ENCODE peak calls at places on chromosomes 16 and 17, in eight cellular contexts. K is A549; S is pancreas; L is fibroblast of lung; X is CD8-positive, alpha-beta memory T cell; W is heart left ventricle; Z is HepG2; D is colonic mucosa. M is an unnamed sample. For H3K4me1, the result is how much of the 10 kb centered on the place peaks cover.

GRCh38 chr17:77449908-77450741 is 309.4 kb downstream of the SEC14L1 start:
- DNase-seq in D (peak), L (peak), Z (peak), X (no peak), K (no peak), W (peak), S (peak), M (peak)

GRCh38 chr17:6492892-6493674 is 48.8 kb downstream of the PIMREG start:
- DNase-seq in Z (peak), W (no peak), X (no peak), K (peak), D (no peak), L (no peak), S (no peak), M (no peak)

GRCh38 chr17:40017422-40018080 is 2.3 kb downstream of the CSF3 start:
- DNase-seq in X (no peak), D (no peak), S (no peak), L (no peak), K (no peak), W (no peak), Z (no peak), M (no peak)

GRCh38 chr17:79930077-79930785 is 91.0 kb upstream of the CBX4 start:
- DNase-seq in D (no peak), Z (no peak), S (no peak), W (no peak), X (no peak), L (no peak), K (no peak), M (no peak)

GRCh38 chr16:75293746-75294145 is 42.3 kb upstream of the BCAR1 start:
- DNase-seq in S (no peak), L (no peak), X (no peak), W (no peak), K (no peak), D (no peak), Z (no peak), M (no peak)

GRCh38 chr17:48754500-48755261 is 26.1 kb upstream of the HOXB13 start:
- DNase-seq in L (no peak), K (no peak), W (no peak), S (no peak), X (no peak), D (no peak), Z (no peak), M (no peak)

GRCh38 chr17:48546924-48547838 is 2.3 kb upstream of the HOXB2 start:
- DNase-seq in K (no peak), L (peak), W (no peak), S (no peak), D (peak), X (no peak), Z (no peak), M (no peak)

GRCh38 chr16:56262148-56262878 is 71.0 kb downstream of the GNAO1 start:
- DNase-seq in D (no peak), K (no peak), W (no peak), S (no peak), L (no peak), Z (no peak), X (peak), M (peak)

GRCh38 chr17:55654015-55654414 is 68.6 kb downstream of the TMEM100 start:
- DNase-seq in K (no peak), S (no peak), L (no peak), Z (no peak), D (no peak), X (no peak), W (no peak), M (no peak)

GRCh38 chr16:27310576-27311448 is 3.0 kb upstream of the IL4R start:
- DNase-seq in Z (no peak), W (no peak), X (no peak), D (no peak), S (no peak), K (no peak), L (no peak), M (no peak)

GRCh38 chr17:27631409-27631755 is 394 bp downstream of the LGALS9 start:
- DNase-seq in W (no peak), D (no peak), Z (no peak), L (no peak), K (no peak), X (no peak), S (no peak), M (no peak)

GRCh38 chr16:20042848-20043247 is 30.8 kb downstream of the GPR139 start:
- DNase-seq in Z (no peak), K (peak), W (no peak), D (no peak), S (no peak), L (no peak), X (no peak), M (no peak)

GRCh38 chr17:64003526-64004121 is 5.5 kb downstream of the PRR29 start:
- DNase-seq in D (peak), X (no peak), L (no peak), S (no peak), Z (no peak), W (no peak), K (no peak), M (no peak)
- H3K27ac ChIP-seq in D (no peak), X (no peak), L (no peak), S (no peak), Z (no peak), W (peak), K (no peak), M (no peak)

GRCh38 chr17:78724544-78724943 is 57.5 kb downstream of the CYTH1 start:
- DNase-seq in K (no peak), D (no peak), S (no peak), W (peak), Z (no peak), L (no peak), X (no peak), M (no peak)

GRCh38 chr17:78723957-78724356 is 58.1 kb downstream of the CYTH1 start:
- DNase-seq in Z (no peak), W (no peak), S (no peak), X (no peak), L (no peak), K (no peak), D (no peak), M (no peak)

GRCh38 chr17:78724999-78725398 is 57.1 kb downstream of the CYTH1 start:
- DNase-seq in D (no peak), W (no peak), X (no peak), L (no peak), S (no peak), Z (no peak), K (no peak), M (no peak)

GRCh38 chr17:78722101-78722761 is 59.8 kb downstream of the CYTH1 start:
- DNase-seq in W (no peak), X (no peak), Z (no peak), L (no peak), K (no peak), S (no peak), D (no peak), M (no peak)

GRCh38 chr17:78723001-78723796 is 58.9 kb downstream of the CYTH1 start:
- DNase-seq in W (peak), X (no peak), L (peak), S (no peak), K (no peak), D (no peak), Z (no peak), M (no peak)
- H3K4me1 ChIP-seq in W (under half), X (half or more), L (under half), S (under half), K (under half), D (under half), Z (half or more), M (under half)

GRCh38 chr16:9348912-9349311 is 257.5 kb downstream of the HAPSTR1 start:
- DNase-seq in S (no peak), K (no peak), D (no peak), Z (no peak), L (no peak), X (no peak), W (no peak), M (no peak)

GRCh38 chr16:9345046-9345445 is 253.6 kb downstream of the HAPSTR1 start:
- DNase-seq in W (no peak), X (no peak), D (no peak), L (no peak), K (no peak), Z (no peak), S (no peak), M (no peak)

GRCh38 chr16:9340402-9341095 is 249.1 kb downstream of the HAPSTR1 start:
- DNase-seq in S (no peak), L (no peak), Z (no peak), X (no peak), K (no peak), D (no peak), W (no peak), M (no peak)

GRCh38 chr16:9345889-9346288 is 254.4 kb downstream of the HAPSTR1 start:
- DNase-seq in D (no peak), X (no peak), S (no peak), W (no peak), Z (no peak), L (no peak), K (no peak), M (no peak)

DNA sequence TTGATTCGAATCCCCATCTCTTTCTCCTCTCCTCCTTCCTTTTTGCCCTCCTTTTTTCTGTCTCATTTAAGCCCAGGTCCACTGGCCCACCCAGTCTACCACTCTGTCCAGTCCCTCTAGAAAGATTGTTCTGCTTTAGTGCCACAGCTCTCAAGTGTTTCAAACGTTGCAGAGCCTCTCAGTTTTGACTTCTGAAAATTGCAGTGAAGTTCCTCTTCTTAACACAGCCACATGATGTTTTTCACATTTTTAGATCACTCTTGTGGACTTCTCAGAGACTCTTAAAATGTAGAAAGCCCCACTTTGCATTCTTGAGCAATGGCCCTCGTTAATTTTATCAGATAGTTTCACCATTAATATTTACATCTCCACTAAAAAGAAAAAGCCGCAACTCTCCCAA is 253.1 kb downstream of the HAPSTR1 start:
- DNase-seq in X (no peak), D (no peak), K (no peak), L (no peak), W (no peak), S (no peak), Z (no peak), M (no peak)
- H3K27ac ChIP-seq in X (no peak), D (no peak), K (no peak), L (no peak), W (no peak), S (no peak), Z (no peak), M (no peak)

GRCh38 chr17:21686165-21687015 is 5.9 kb upstream of the KCNJ18 start:
- DNase-seq in Z (no peak), D (no peak), X (no peak), L (no peak), K (no peak), S (peak), W (no peak), M (no peak)

GRCh38 chr17:21689604-21690003 is 2.7 kb upstream of the KCNJ18 start:
- DNase-seq in D (no peak), W (no peak), S (no peak), L (peak), K (peak), Z (no peak), X (no peak), M (no peak)

GRCh38 chr17:21688293-21688949 is 3.9 kb upstream of the KCNJ18 start:
- DNase-seq in X (no peak), Z (no peak), L (no peak), W (no peak), K (no peak), D (no peak), S (peak), M (no peak)

DNA sequence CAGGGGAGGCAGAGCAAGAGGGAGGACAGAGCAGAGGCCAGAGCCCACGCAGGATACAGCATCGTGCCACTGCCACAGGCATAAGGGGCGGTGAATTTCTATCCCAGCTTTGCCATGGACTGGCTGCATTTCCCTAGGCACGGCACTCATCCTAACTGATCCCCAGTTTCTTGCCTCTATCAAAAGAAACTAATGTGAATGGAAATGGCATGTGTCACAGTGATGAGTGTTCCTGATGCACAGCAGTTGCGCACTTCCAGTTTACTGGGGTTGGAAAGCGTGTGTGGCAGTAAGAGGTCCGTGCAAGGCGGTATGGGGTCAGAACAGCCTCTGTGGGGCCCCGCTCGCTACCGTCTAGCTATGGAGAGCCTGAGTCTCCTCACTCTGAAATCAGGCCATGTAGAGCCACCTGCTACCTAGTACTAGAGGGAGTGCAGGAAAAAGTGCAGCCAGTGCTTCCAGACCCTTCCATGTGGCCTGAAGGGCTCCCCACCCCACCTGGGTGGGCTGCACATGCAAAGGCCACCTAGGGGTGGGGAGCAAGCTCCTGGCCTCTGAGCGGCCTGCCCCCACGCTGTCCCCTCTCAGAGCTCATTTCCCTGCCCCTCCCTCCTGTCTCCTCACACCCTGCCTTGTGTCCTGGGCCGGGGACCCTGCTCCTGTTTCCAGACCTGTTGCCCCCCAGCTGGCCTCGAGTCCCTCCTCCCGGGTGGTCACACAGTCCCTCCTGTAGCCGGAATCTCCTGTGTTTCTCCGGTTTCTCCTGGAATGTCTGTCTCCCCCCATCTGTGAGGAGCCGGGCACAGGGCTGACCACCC is 5.0 kb upstream of the KCNJ18 start:
- DNase-seq in L (no peak), X (no peak), D (no peak), W (no peak), Z (no peak), K (no peak), S (peak), M (no peak)
- H3K4me1 ChIP-seq in L (under half), X (under half), D (under half), W (under half), Z (under half), K (under half), S (under half), M (under half)

DNA sequence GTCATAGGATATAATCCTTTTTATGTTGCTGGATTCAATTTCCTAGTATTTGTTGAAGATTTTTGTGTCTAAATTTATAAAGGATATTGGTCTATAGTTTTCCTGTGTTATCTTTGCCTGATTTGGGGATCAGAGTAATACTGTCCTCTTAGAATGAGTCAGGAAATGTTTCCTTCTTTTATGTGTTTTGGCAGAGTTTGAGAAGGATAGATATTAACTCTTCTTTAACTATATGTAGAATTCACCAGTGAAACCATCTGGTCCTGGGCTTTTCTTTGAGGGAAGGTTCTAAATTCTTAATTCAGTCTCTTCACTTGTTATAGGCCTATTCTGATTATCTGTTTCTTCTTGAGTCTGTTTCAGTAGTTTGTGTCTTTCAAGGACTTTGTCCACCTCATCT is 66.3 kb upstream of the NACA2 start:
- DNase-seq in W (no peak), S (no peak), D (no peak), L (no peak), X (no peak), Z (no peak), K (no peak), M (no peak)
- H3K27ac ChIP-seq in W (no peak), S (no peak), D (no peak), L (no peak), X (no peak), Z (no peak), K (no peak), M (no peak)

GRCh38 chr17:1625507-1626080 is 3.0 kb downstream of the SLC43A2 start:
- DNase-seq in X (no peak), D (no peak), L (no peak), S (no peak), Z (no peak), K (no peak), W (no peak), M (peak)
- H3K4me1 ChIP-seq in X (under half), D (under half), L (under half), S (under half), Z (half or more), K (under half), W (under half), M (under half)

GRCh38 chr17:70520447-70520846 is 351.1 kb downstream of the KCNJ2 start:
- DNase-seq in Z (no peak), X (no peak), L (no peak), K (no peak), W (no peak), S (no peak), D (no peak), M (no peak)

GRCh38 chr17:70521821-70522256 is 352.5 kb downstream of the KCNJ2 start:
- DNase-seq in K (no peak), L (peak), X (no peak), S (no peak), W (peak), D (peak), Z (no peak), M (peak)

GRCh38 chr17:70519300-70519699 is 350.0 kb downstream of the KCNJ2 start:
- DNase-seq in K (no peak), W (no peak), Z (no peak), S (no peak), X (no peak), D (no peak), L (no peak), M (no peak)

GRCh38 chr17:70523407-70523806 is 354.1 kb downstream of the KCNJ2 start:
- DNase-seq in X (no peak), D (no peak), Z (no peak), S (no peak), K (no peak), W (no peak), L (no peak), M (no peak)

DNA sequence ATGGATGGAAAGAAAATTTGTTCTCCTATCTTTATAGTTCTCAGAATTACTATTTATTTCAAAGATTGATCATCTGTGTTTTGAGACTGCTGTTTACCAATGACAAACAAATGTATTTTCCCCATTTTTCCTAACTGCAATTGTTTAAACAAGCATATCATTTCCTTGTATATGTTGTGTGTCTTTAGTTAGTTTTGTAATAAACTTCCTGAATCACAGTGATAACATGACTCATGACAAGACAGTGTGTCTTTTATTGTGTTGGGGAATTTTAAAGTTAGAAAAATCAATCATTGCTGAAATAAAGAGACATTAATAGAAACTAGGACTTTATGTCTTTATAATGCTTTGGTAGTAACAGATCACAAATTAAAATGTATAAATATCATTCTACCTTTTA is 348.5 kb downstream of the KCNJ2 start:
- DNase-seq in W (no peak), X (no peak), K (no peak), Z (no peak), D (no peak), L (no peak), S (no peak), M (no peak)
- H3K27ac ChIP-seq in W (no peak), X (no peak), K (no peak), Z (no peak), D (no peak), L (no peak), S (no peak), M (no peak)

DNA sequence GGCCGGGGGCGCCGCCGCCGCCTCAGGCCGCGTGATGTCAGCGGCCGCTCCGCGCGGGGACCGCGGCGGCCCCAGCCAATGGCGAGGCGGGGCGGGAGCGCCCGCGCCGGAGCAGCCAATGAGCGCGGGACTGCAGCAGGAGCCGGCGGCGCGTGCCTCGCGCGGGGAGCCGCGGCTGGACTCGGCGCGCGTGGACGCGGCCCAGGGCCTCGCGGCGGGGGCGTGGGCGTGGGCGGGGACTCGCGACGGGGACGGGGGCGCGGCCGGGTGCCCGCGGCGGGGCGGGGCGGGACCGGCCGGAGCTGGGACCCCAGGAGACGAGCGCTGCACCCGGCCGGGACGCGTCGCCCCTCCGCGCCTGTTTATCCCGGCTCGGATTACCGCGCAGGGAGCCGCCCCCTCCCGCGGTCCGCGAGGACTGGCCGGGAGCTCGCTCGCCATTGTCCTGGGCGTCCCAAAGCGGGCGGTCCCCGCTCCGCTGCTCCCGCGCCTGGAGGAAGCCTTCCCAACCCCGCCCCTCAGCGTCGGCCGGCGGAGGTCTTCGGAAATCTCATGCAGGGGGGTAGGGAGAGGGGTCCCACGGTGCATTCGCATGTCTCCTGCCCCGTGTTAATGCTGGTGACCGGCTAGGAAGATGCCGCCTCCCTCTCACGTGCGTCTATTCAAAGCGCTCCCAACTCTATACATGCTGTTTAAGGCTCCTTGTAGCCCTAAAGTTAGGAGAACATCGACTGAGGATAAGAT is at the start of gene RNF157:
- DNase-seq in D (peak), W (peak), Z (peak), L (peak), K (peak), X (peak), S (peak), M (peak)
- H3K4me1 ChIP-seq in D (under half), W (under half), Z (under half), L (under half), K (under half), X (half or more), S (under half), M (under half)

GRCh38 chr17:4512156-4513112 is 13.8 kb downstream of the SPNS2 start:
- DNase-seq in X (no peak), Z (no peak), W (no peak), L (no peak), S (no peak), K (no peak), D (no peak), M (no peak)

GRCh38 chr17:4511199-4511932 is 12.7 kb downstream of the SPNS2 start:
- DNase-seq in D (no peak), L (no peak), X (no peak), S (no peak), Z (no peak), W (no peak), K (no peak), M (no peak)

GRCh38 chr17:4514779-4515178 is 16.1 kb downstream of the SPNS2 start:
- DNase-seq in X (no peak), K (no peak), D (no peak), W (no peak), S (peak), Z (no peak), L (no peak), M (no peak)

GRCh38 chr17:4514206-4514605 is 15.5 kb downstream of the SPNS2 start:
- DNase-seq in K (no peak), S (peak), W (no peak), D (no peak), X (no peak), L (no peak), Z (no peak), M (no peak)

GRCh38 chr17:4513113-4514032 is 14.7 kb downstream of the SPNS2 start:
- DNase-seq in W (no peak), X (no peak), Z (no peak), K (no peak), S (no peak), L (no peak), D (no peak), M (no peak)
- H3K27ac ChIP-seq in W (no peak), X (no peak), Z (no peak), K (no peak), S (peak), L (no peak), D (no peak), M (no peak)